ENCODE peak calls at places on chromosomes 2 and 18, in four cellular contexts. One of them, this sample, is unnamed.
A peak's percentile ranks its signal among the peaks of the same experiment; 100 is the strongest.

GRCh38 chr2:226580403-226580802 is 219.2 kb downstream of the IRS1 start:
- DNase-seq in RWPE1: no peak
- DNase-seq in chondrocyte: no peak
- DNase-seq in cardiac septum: no peak
- DNase-seq in this sample: no peak

GRCh38 chr2:200122683-200123082 is 167.3 kb downstream of the MAIP1 start:
- DNase-seq in cardiac septum: no peak
- DNase-seq in chondrocyte: no peak
- DNase-seq in RWPE1: no peak
- DNase-seq in this sample: no peak

GRCh38 chr2:207252979-207253640 is 87.4 kb upstream of the KLF7 start:
- DNase-seq in RWPE1: no peak
- DNase-seq in chondrocyte: no peak
- DNase-seq in cardiac septum: no peak
- DNase-seq in this sample: no peak

GRCh38 chr18:43596106-43596712 is 318.9 kb upstream of the SYT4 start:
- DNase-seq in cardiac septum: no peak
- DNase-seq in chondrocyte: no peak
- DNase-seq in RWPE1: peak; percentile 2
- DNase-seq in this sample: no peak

GRCh38 chr2:133812826-133813617 is 244.8 kb upstream of the NCKAP5 start:
- DNase-seq in cardiac septum: no peak
- DNase-seq in chondrocyte: no peak
- DNase-seq in RWPE1: peak; percentile 38
- DNase-seq in this sample: no peak

GRCh38 chr2:106759962-106760361 is 126.0 kb downstream of the ST6GAL2 start:
- DNase-seq in chondrocyte: no peak
- DNase-seq in RWPE1: no peak
- DNase-seq in cardiac septum: no peak
- DNase-seq in this sample: no peak

GRCh38 chr18:58788470-58788869 is 76.2 kb upstream of the ZNF532 start:
- DNase-seq in RWPE1: no peak
- DNase-seq in cardiac septum: no peak
- DNase-seq in chondrocyte: no peak
- DNase-seq in this sample: no peak

GRCh38 chr2:23460228-23460627 is 75.2 kb downstream of the KLHL29 start:
- DNase-seq in chondrocyte: no peak
- DNase-seq in cardiac septum: no peak
- DNase-seq in RWPE1: peak; percentile 36
- DNase-seq in this sample: no peak

GRCh38 chr2:85053802-85054201 is 79.4 kb upstream of the TCF7L1 start:
- DNase-seq in cardiac septum: no peak
- DNase-seq in RWPE1: peak; percentile 61
- DNase-seq in chondrocyte: no peak
- DNase-seq in this sample: no peak

GRCh38 chr18:39380186-39380714 is 1814.7 kb upstream of the CELF4 start:
- DNase-seq in cardiac septum: no peak
- DNase-seq in chondrocyte: no peak
- DNase-seq in RWPE1: no peak
- DNase-seq in this sample: no peak

This sample was measured in nephron progenitor cell.